ENCODE peak calls at places on chromosomes 5 and 9, in seven cellular contexts. S, Z, Q, X, O, G and B are unnamed samples.

GRCh38 chr9:14400658-14400995 is 86.7 kb upstream of the NFIB start:
- DNase-seq in Q (peak; percentile 28), S (peak; percentile 48), Z (peak; percentile 72), O (peak; percentile 69), G (peak; percentile 63), X (peak; percentile 47), B (no peak)

GRCh38 chr5:139696894-139697658 is 48.9 kb downstream of the CXXC5 start:
- DNase-seq in G (peak; percentile 76), X (peak; percentile 94), Z (peak; percentile 86), S (peak; percentile 99), Q (peak; percentile 94), O (peak; percentile 92), B (peak; percentile 77)

GRCh38 chr9:117021881-117022280 is 334.8 kb downstream of the TRIM32 start:
- DNase-seq in Z (no peak), S (no peak), X (no peak), G (no peak), Q (no peak), O (no peak), B (no peak)

GRCh38 chr5:141691867-141692532 is 10.0 kb upstream of the ARAP3 start:
- DNase-seq in O (peak; percentile 88), S (peak; percentile 96), Z (peak; percentile 89), G (peak; percentile 90), Q (peak; percentile 91), X (peak; percentile 92), B (peak; percentile 90)

GRCh38 chr5:111252799-111253564 is 28.8 kb downstream of the CAMK4 start:
- DNase-seq in Q (no peak), X (no peak), G (no peak), S (no peak), O (no peak), Z (no peak), B (no peak)

GRCh38 chr5:51380603-51381207 is 2.5 kb upstream of the ISL1 start:
- DNase-seq in S (peak; percentile 62), G (peak; percentile 70), X (no peak), Z (no peak), Q (peak; percentile 71), O (no peak), B (no peak)

GRCh38 chr5:132301341-132302274 is 7.4 kb downstream of the SLC22A4 start:
- DNase-seq in O (no peak), X (no peak), Q (no peak), G (no peak), Z (no peak), S (no peak), B (no peak)

GRCh38 chr5:15734058-15734457 is 234.1 kb downstream of the FBXL7 start:
- DNase-seq in Z (no peak), G (peak; percentile 11), S (no peak), Q (no peak), X (no peak), O (no peak), B (no peak)

GRCh38 chr5:151580858-151581257 is 10.3 kb downstream of the FAT2 start:
- DNase-seq in Q (no peak), Z (peak; percentile 48), X (peak; percentile 57), G (no peak), O (no peak), S (no peak), B (no peak)

GRCh38 chr5:141846031-141846430 is 32.2 kb downstream of the PCDH1 start:
- DNase-seq in Z (no peak), G (peak; percentile 85), Q (peak; percentile 64), X (peak; percentile 53), O (no peak), S (peak; percentile 85), B (no peak)

GRCh38 chr9:136100700-136101614 is 5.9 kb upstream of the NACC2 start:
- DNase-seq in X (peak; percentile 96), S (no peak), Z (no peak), Q (no peak), O (no peak), G (peak; percentile 72), B (no peak)

GRCh38 chr5:68245325-68245724 is 29.8 kb downstream of the PIK3R1 start:
- DNase-seq in G (peak; percentile 45), X (no peak), S (peak; percentile 29), Z (no peak), O (no peak), Q (no peak), B (no peak)

GRCh38 chr9:3502560-3503398 is 23.0 kb downstream of the RFX3 start:
- DNase-seq in Q (no peak), G (no peak), O (no peak), Z (no peak), S (no peak), X (no peak), B (no peak)

GRCh38 chr5:23042231-23042630 is 189.1 kb upstream of the CDH12 start:
- DNase-seq in X (no peak), G (peak; percentile 13), Q (no peak), O (no peak), S (no peak), Z (no peak), B (no peak)

GRCh38 chr9:129253820-129254381 is 75.8 kb upstream of the IER5L start:
- DNase-seq in Q (no peak), X (peak; percentile 68), S (peak; percentile 94), Z (no peak), O (peak; percentile 91), G (peak; percentile 38), B (peak; percentile 44)

GRCh38 chr5:9853309-9853708 is 223.2 kb upstream of the TAS2R1 start:
- DNase-seq in Q (no peak), X (no peak), S (no peak), O (no peak), G (no peak), Z (no peak), B (no peak)

GRCh38 chr5:173534031-173534430 is 82.4 kb downstream of the BOD1 start:
- DNase-seq in Q (no peak), O (no peak), Z (no peak), G (no peak), X (no peak), S (no peak), B (no peak)

GRCh38 chr5:62457071-62457470 is 44.5 kb downstream of the IPO11 start:
- DNase-seq in Z (no peak), Q (no peak), G (no peak), X (no peak), O (no peak), S (peak; percentile 73), B (no peak)

GRCh38 chr5:24385617-24386016 is 259.2 kb downstream of the CDH10 start:
- DNase-seq in O (no peak), Q (no peak), G (no peak), X (no peak), S (no peak), Z (no peak), B (no peak)

GRCh38 chr5:39198080-39198479 is 21.3 kb downstream of the FYB1 start:
- DNase-seq in O (no peak), S (no peak), X (no peak), Q (peak; percentile 38), G (no peak), Z (no peak), B (no peak)

GRCh38 chr9:124569942-124570341 is 62.7 kb upstream of the NR5A1 start:
- DNase-seq in G (no peak), Z (no peak), O (no peak), S (no peak), Q (no peak), X (no peak), B (no peak)

DNA sequence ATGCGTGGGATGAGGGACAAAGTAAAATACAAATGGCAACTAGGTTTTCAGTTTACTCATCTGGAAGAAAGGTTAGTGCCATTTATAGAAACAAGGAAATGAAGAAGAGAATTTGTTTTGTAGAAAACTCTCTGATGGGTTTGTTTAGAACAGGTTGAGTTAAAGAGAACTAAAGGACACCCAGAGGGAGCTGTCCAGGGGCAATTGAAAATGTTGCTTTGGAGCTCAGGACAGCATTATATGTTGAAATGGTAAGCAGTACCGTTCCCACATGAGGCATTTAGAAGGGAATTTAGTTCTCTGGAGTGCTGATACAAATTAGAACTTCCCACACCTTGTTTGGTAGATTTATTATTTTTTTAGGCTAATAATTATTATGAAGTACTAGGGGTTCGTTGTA is 71.5 kb downstream of the ZNF462 start:
- DNase-seq in X (no peak), Q (no peak), O (no peak), S (no peak), G (no peak), Z (no peak), B (no peak)
- H3K36me3 ChIP-seq in X (peaks cover 44% of the 10 kb centered on the region), Q (no peaks in the 10 kb centered on the region), O (peaks cover 10% of the 10 kb centered on the region), S (peaks cover 32% of the 10 kb centered on the region), G (peaks cover 61% of the 10 kb centered on the region), Z (peaks cover 47% of the 10 kb centered on the region), B (peaks cover 59% of the 10 kb centered on the region)

GRCh38 chr5:5340206-5340729 is 82.2 kb upstream of the ICE1 start:
- DNase-seq in X (peak; percentile 67), Z (peak; percentile 87), O (peak; percentile 88), G (peak; percentile 65), Q (peak; percentile 90), S (peak; percentile 92), B (no peak)
- H3K36me3 ChIP-seq in X (no peaks in the 10 kb centered on the region), Z (no peaks in the 10 kb centered on the region), O (no peaks in the 10 kb centered on the region), G (no peaks in the 10 kb centered on the region), Q (no peaks in the 10 kb centered on the region), S (no peaks in the 10 kb centered on the region), B (no peaks in the 10 kb centered on the region)

GRCh38 chr5:143225511-143225910 is 178.0 kb downstream of the NR3C1 start:
- DNase-seq in O (no peak), S (no peak), Z (no peak), Q (no peak), X (no peak), G (no peak), B (no peak)

GRCh38 chr5:143224672-143225071 is 178.8 kb downstream of the NR3C1 start:
- DNase-seq in G (no peak), X (no peak), Q (no peak), S (no peak), O (no peak), Z (no peak), B (no peak)

GRCh38 chr5:143226872-143227271 is 176.6 kb downstream of the NR3C1 start:
- DNase-seq in S (no peak), X (no peak), Q (no peak), Z (no peak), G (no peak), O (no peak), B (no peak)

GRCh38 chr5:143227301-143227700 is 176.2 kb downstream of the NR3C1 start:
- DNase-seq in X (no peak), O (no peak), Z (no peak), Q (no peak), G (no peak), S (no peak), B (no peak)

GRCh38 chr5:143226361-143226760 is 177.1 kb downstream of the NR3C1 start:
- DNase-seq in G (no peak), Z (no peak), Q (no peak), O (no peak), S (no peak), X (no peak), B (no peak)
- H3K36me3 ChIP-seq in G (no peaks in the 10 kb centered on the region), Z (peaks cover 4% of the 10 kb centered on the region), Q (no peaks in the 10 kb centered on the region), O (peaks cover 8% of the 10 kb centered on the region), S (no peaks in the 10 kb centered on the region), X (no peaks in the 10 kb centered on the region), B (no peaks in the 10 kb centered on the region)

DNA sequence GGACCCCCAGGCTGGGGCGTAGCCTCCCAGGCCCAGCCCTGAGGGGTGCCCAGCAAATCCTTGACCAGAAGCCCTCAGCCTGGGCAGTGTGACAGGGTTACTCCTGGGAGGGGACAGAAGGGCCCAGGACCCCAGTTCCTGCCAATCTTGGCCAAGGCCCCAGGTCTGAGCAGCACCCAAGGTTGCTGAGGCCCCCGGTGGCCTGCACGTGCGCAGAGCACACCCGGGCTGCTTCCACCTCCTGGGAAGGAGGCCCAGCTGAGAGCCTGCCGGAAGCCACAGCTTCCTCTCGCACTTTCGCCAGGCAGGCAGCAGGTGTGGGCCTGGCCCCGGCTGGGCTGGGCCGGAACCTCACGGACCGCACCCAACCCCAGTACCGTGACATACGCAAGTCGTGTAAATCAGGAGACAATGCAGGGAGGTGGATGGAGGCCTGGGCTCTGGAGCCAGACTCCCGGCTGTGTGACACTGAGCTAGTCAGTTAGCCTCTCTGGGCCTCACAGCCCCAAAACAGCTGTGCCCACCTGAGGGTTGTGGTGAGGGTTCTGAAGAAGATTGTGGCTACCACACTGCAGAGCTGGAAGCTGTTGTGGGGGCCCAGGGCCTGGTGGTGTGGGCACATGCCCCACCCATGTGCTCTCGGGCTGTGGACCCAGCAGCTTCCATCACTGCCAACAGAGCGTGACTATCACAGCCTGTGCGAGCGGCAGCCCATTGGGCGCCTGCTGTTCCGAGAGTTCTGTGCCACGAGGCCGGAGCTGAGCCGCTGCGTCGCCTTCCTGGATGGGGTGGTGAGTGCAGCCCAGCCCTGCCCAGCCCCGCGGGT is 5.1 kb downstream of the GRK6 start:
- DNase-seq in Q (no peak), Z (peak; percentile 74), S (peak; percentile 75), O (no peak), X (no peak), G (no peak), B (peak; percentile 75)
- H3K36me3 ChIP-seq in Q (no peaks in the 10 kb centered on the region), Z (peaks cover 49% of the 10 kb centered on the region), S (peaks cover 21% of the 10 kb centered on the region), O (peaks cover 61% of the 10 kb centered on the region), X (peaks cover 26% of the 10 kb centered on the region), G (no peaks in the 10 kb centered on the region), B (peaks cover 57% of the 10 kb centered on the region)